ENCODE peak calls at places on chromosomes 2 and 18, in seven cellular contexts. X is CD8-positive, alpha-beta memory T cell; P is PC-9; W is hepatocyte; J is lower lobe of right lung; S is left lung; E is astrocyte. R is an unnamed sample.

GRCh38 chr2:215881582-215881981 is 131.8 kb downstream of the MREG start:
- DNase-seq in P (no peak), J (no peak), S (no peak), X (no peak), W (no peak), E (no peak), R (no peak)

GRCh38 chr2:101900375-101900774 is 91.4 kb upstream of the IL1R2 start:
- DNase-seq in P (no peak), S (no peak), E (no peak), J (no peak), W (no peak), X (no peak), R (no peak)

GRCh38 chr2:39606585-39606984 is 59.1 kb upstream of the TMEM178A start:
- DNase-seq in E (peak; percentile 49), S (no peak), W (no peak), J (no peak), P (no peak), X (no peak), R (no peak)

GRCh38 chr2:27582695-27583389 is at the start of gene ZNF512:
- DNase-seq in X (peak; percentile 80), J (peak; percentile 95), S (peak; percentile 95), P (peak; percentile 79), E (peak; percentile 87), W (peak; percentile 96), R (peak; percentile 95)

GRCh38 chr2:46648141-46648742 is 168.9 kb downstream of the TMEM247 start:
- DNase-seq in J (no peak), X (no peak), W (peak; percentile 22), S (no peak), P (peak; percentile 87), E (peak; percentile 33), R (no peak)

GRCh38 chr2:27291865-27292264 is 9.6 kb downstream of the TRIM54 start:
- DNase-seq in W (no peak), E (no peak), P (no peak), J (no peak), X (no peak), S (no peak), R (no peak)

GRCh38 chr18:62324917-62325805 is at the start of gene TNFRSF11A:
- DNase-seq in E (no peak), X (peak; percentile 51), P (no peak), W (peak; percentile 83), J (peak; percentile 61), S (peak; percentile 85), R (peak; percentile 37)

GRCh38 chr18:31772699-31773098 is 12.0 kb upstream of the SLC25A52 start:
- DNase-seq in J (no peak), S (no peak), W (no peak), E (no peak), X (no peak), P (no peak), R (no peak)

GRCh38 chr2:32862269-32863055 is 84.3 kb upstream of the LTBP1 start:
- DNase-seq in X (no peak), J (no peak), E (no peak), S (no peak), P (no peak), W (no peak), R (no peak)

GRCh38 chr2:241540391-241540765 is 18.2 kb upstream of the BOK start:
- DNase-seq in W (no peak), X (no peak), J (peak; percentile 82), P (peak; percentile 58), E (peak; percentile 49), S (peak; percentile 82), R (no peak)

GRCh38 chr2:181648478-181649155 is 8.3 kb downstream of the CERKL start:
- DNase-seq in W (no peak), J (no peak), E (no peak), S (no peak), P (no peak), X (no peak), R (no peak)

GRCh38 chr2:221467610-221468009 is 104.5 kb downstream of the EPHA4 start:
- DNase-seq in X (no peak), S (no peak), E (peak; percentile 65), J (no peak), P (no peak), W (no peak), R (peak; percentile 57)

GRCh38 chr2:30232027-30232800 is 880 bp downstream of the LBH start:
- DNase-seq in P (no peak), S (peak; percentile 91), E (no peak), W (peak; percentile 84), X (peak; percentile 81), J (peak; percentile 72), R (peak; percentile 53)

GRCh38 chr2:167069855-167070254 is 181.6 kb downstream of the XIRP2 start:
- DNase-seq in P (no peak), S (no peak), X (no peak), W (no peak), J (no peak), E (peak; percentile 2), R (no peak)

GRCh38 chr18:61435064-61435652 is 101.9 kb downstream of the CDH20 start:
- DNase-seq in W (peak; percentile 10), J (no peak), X (no peak), E (no peak), P (no peak), S (no peak), R (no peak)

GRCh38 chr2:172200495-172201085 is 97.9 kb upstream of the DLX2 start:
- DNase-seq in P (no peak), W (no peak), X (no peak), S (no peak), E (no peak), J (no peak), R (no peak)

GRCh38 chr2:120788349-120788700 is 52.7 kb downstream of the GLI2 start:
- DNase-seq in J (no peak), P (no peak), S (no peak), W (no peak), E (no peak), X (no peak), R (no peak)

GRCh38 chr2:55049794-55050132 is 488 bp downstream of the RTN4 start:
- DNase-seq in X (no peak), J (no peak), S (no peak), P (no peak), E (no peak), W (no peak), R (no peak)

GRCh38 chr18:69490813-69491212 is 90.1 kb downstream of the DOK6 start:
- DNase-seq in W (no peak), S (peak; percentile 33), X (no peak), J (no peak), P (no peak), E (peak; percentile 74), R (peak; percentile 47)

GRCh38 chr2:231383701-231384435 is 11.6 kb upstream of the B3GNT7 start:
- DNase-seq in P (no peak), E (no peak), W (peak; percentile 58), X (no peak), J (no peak), S (peak; percentile 57), R (no peak)

GRCh38 chr2:173672573-173673340 is 292.4 kb downstream of the SP3 start:
- DNase-seq in J (no peak), W (no peak), E (no peak), S (no peak), P (no peak), X (no peak), R (no peak)

GRCh38 chr2:46923011-46923669 is 7.5 kb upstream of the MCFD2 start:
- DNase-seq in P (peak; percentile 82), W (peak; percentile 23), X (no peak), E (no peak), S (no peak), J (no peak), R (peak; percentile 8)

GRCh38 chr18:8264861-8265411 is 344.3 kb upstream of the RAB12 start:
- DNase-seq in W (peak; percentile 26), X (no peak), P (no peak), S (no peak), E (no peak), J (no peak), R (no peak)

GRCh38 chr2:51290725-51291124 is 258.8 kb upstream of the NRXN1 start:
- DNase-seq in P (no peak), J (no peak), E (peak; percentile 68), X (no peak), W (no peak), S (no peak), R (no peak)

GRCh38 chr2:51291762-51292370 is 259.9 kb upstream of the NRXN1 start:
- DNase-seq in J (no peak), P (no peak), X (no peak), E (peak; percentile 1), W (no peak), S (no peak), R (no peak)

GRCh38 chr2:51293566-51294200 is 261.8 kb upstream of the NRXN1 start:
- DNase-seq in W (no peak), E (no peak), X (no peak), J (no peak), S (no peak), P (no peak), R (no peak)

DNA sequence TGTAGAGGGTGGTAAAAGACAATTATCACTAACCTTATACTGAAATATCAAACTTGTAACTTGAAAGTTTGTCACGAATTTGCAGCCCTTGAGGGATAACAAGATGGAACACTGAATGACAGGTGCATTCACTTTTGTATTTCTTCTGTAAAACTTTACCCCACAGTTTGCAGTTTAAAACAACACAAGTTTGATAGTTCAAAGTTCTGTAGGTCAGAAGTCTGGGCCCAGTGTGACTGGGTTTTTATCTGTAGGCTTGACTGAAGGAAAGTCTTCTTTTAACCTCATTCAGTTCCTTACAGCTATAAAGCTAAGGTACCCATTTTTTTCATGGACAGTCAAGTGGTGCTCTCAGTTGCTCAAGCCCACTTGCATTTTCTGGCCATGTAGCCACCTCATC is 257.1 kb upstream of the NRXN1 start:
- DNase-seq in X (no peak), J (no peak), S (no peak), P (no peak), W (no peak), E (no peak), R (no peak)
- H3K9me3 ChIP-seq in X (no peaks in the 10 kb centered on the region), J (no peaks in the 10 kb centered on the region), S (no peaks in the 10 kb centered on the region), P (no peaks in the 10 kb centered on the region), W (no peaks in the 10 kb centered on the region), E (no peaks in the 10 kb centered on the region), R (no peaks in the 10 kb centered on the region)

GRCh38 chr2:109049022-109049421 is 60.0 kb upstream of the EDAR start:
- DNase-seq in W (no peak), P (no peak), S (no peak), X (no peak), J (no peak), E (no peak), R (no peak)

GRCh38 chr2:109046925-109047508 is 58.0 kb upstream of the EDAR start:
- DNase-seq in J (no peak), E (no peak), P (no peak), X (no peak), W (no peak), S (peak; percentile 77), R (peak; percentile 53)

GRCh38 chr2:109048159-109048558 is 59.1 kb upstream of the EDAR start:
- DNase-seq in S (no peak), E (no peak), P (no peak), W (no peak), J (no peak), X (no peak), R (no peak)

GRCh38 chr2:109045505-109045904 is 56.5 kb upstream of the EDAR start:
- DNase-seq in J (no peak), X (no peak), S (no peak), W (no peak), P (no peak), E (no peak), R (no peak)
- H3K27me3 ChIP-seq in J (no peaks in the 10 kb centered on the region), X (no peaks in the 10 kb centered on the region), S (no peaks in the 10 kb centered on the region), W (no peaks in the 10 kb centered on the region), P (no peaks in the 10 kb centered on the region), E (peaks cover 4% of the 10 kb centered on the region), R (peaks cover 2% of the 10 kb centered on the region)

GRCh38 chr2:165192729-165193128 is 11.1 kb downstream of the SCN3A start:
- DNase-seq in P (no peak), X (no peak), W (no peak), E (no peak), S (no peak), J (no peak), R (no peak)
- H3K4me3 ChIP-seq in P (no peak overlapping the region), X (no peak overlapping the region), W (no peak overlapping the region), E (no peak overlapping the region), S (no peak overlapping the region), J (no peak overlapping the region), R (no peak overlapping the region)

GRCh38 chr2:4693266-4693665 is 989.9 kb downstream of the DCDC2C start:
- DNase-seq in W (no peak), J (no peak), E (no peak), X (no peak), P (no peak), S (no peak), R (peak; percentile 32)
- H3K9me3 ChIP-seq in W (no peaks in the 10 kb centered on the region), J (no peaks in the 10 kb centered on the region), E (no peaks in the 10 kb centered on the region), X (no peaks in the 10 kb centered on the region), P (no peaks in the 10 kb centered on the region), S (no peaks in the 10 kb centered on the region), R (no peaks in the 10 kb centered on the region)